ENCODE peak calls at places on chromosomes 11 and 22, in eight cellular contexts. M, S, W, Y, V, X, R and C are unnamed samples.

GRCh38 chr11:2663915-2664314 is 35.9 kb downstream of the KCNQ1OT1 start:
- DNase-seq in M (no peak), S (no peak), W (no peak), Y (no peak), V (no peak), X (no peak), R (no peak), C (no peak)

GRCh38 chr11:34243620-34244493 is 114.0 kb downstream of the ABTB2 start:
- DNase-seq in M (no peak), S (no peak), W (no peak), Y (peak; percentile 27), V (peak; percentile 62), X (no peak), R (peak; percentile 71), C (peak; percentile 81)

GRCh38 chr11:34458566-34458965 is 19.8 kb downstream of the CAT start:
- DNase-seq in M (no peak), S (no peak), W (no peak), Y (no peak), V (no peak), X (no peak), R (no peak), C (no peak)

GRCh38 chr22:40397436-40397835 is 27.0 kb downstream of the SGSM3 start:
- DNase-seq in M (no peak), S (no peak), W (no peak), Y (no peak), V (peak; percentile 58), X (no peak), R (no peak), C (no peak)

GRCh38 chr22:49564666-49565515 is 262.8 kb downstream of the BRD1 start:
- DNase-seq in M (no peak), S (peak; percentile 16), W (no peak), Y (no peak), V (no peak), X (no peak), R (no peak), C (no peak)

GRCh38 chr22:44172370-44173108 is 8.2 kb upstream of the PARVG start:
- DNase-seq in M (no peak), S (peak; percentile 76), W (no peak), Y (no peak), V (no peak), X (no peak), R (no peak), C (no peak)

GRCh38 chr11:94196363-94196762 is 67.7 kb downstream of the PANX1 start:
- DNase-seq in M (no peak), S (no peak), W (no peak), Y (peak; percentile 27), V (no peak), X (no peak), R (no peak), C (peak; percentile 78)

GRCh38 chr11:92865352-92865751 is 104.1 kb upstream of the MTNR1B start:
- DNase-seq in M (no peak), S (peak; percentile 48), W (no peak), Y (peak; percentile 38), V (peak; percentile 23), X (no peak), R (no peak), C (peak; percentile 29)

GRCh38 chr22:20514658-20515406 is 7.4 kb downstream of the MED15 start:
- DNase-seq in M (no peak), S (no peak), W (peak; percentile 77), Y (peak; percentile 87), V (peak; percentile 81), X (no peak), R (no peak), C (peak; percentile 79)

GRCh38 chr11:17543041-17543440 is 1.2 kb downstream of the USH1C start:
- DNase-seq in M (no peak), S (no peak), W (no peak), Y (no peak), V (no peak), X (no peak), R (no peak), C (no peak)

GRCh38 chr22:18973264-18974031 is 37.4 kb upstream of the PRODH start:
- DNase-seq in M (no peak), S (no peak), W (no peak), Y (no peak), V (no peak), X (no peak), R (no peak), C (no peak)

GRCh38 chr11:102497061-102497460 is 33.5 kb downstream of the MMP7 start:
- DNase-seq in M (no peak), S (no peak), W (no peak), Y (peak; percentile 36), V (peak; percentile 63), X (no peak), R (no peak), C (no peak)

GRCh38 chr11:17846852-17847453 is 112.4 kb downstream of the KCNC1 start:
- DNase-seq in M (no peak), S (no peak), W (no peak), Y (peak; percentile 65), V (peak; percentile 37), X (no peak), R (no peak), C (no peak)

GRCh38 chr11:57191308-57191707 is 9.6 kb downstream of the LRRC55 start:
- DNase-seq in M (no peak), S (no peak), W (no peak), Y (no peak), V (no peak), X (no peak), R (no peak), C (no peak)

GRCh38 chr22:50282361-50283144 is 12.4 kb upstream of the MAPK11 start:
- DNase-seq in M (no peak), S (no peak), W (no peak), Y (peak; percentile 48), V (peak; percentile 58), X (no peak), R (peak; percentile 77), C (peak; percentile 64)

GRCh38 chr11:115919341-115920086 is 415.3 kb upstream of the CADM1 start:
- DNase-seq in M (no peak), S (no peak), W (no peak), Y (peak; percentile 72), V (peak; percentile 6), X (no peak), R (no peak), C (peak; percentile 17)

GRCh38 chr11:32562839-32563599 is 20.6 kb upstream of the EIF3M start:
- DNase-seq in M (no peak), S (no peak), W (no peak), Y (peak; percentile 46), V (peak; percentile 56), X (no peak), R (no peak), C (no peak)

GRCh38 chr11:124717421-124717785 is 22.3 kb upstream of the NRGN start:
- DNase-seq in M (no peak), S (no peak), W (no peak), Y (no peak), V (peak; percentile 55), X (no peak), R (no peak), C (peak; percentile 5)

GRCh38 chr11:124716596-124716995 is 23.1 kb upstream of the NRGN start:
- DNase-seq in M (no peak), S (no peak), W (no peak), Y (no peak), V (peak; percentile 6), X (no peak), R (no peak), C (no peak)

GRCh38 chr11:124719534-124719933 is 20.2 kb upstream of the NRGN start:
- DNase-seq in M (no peak), S (no peak), W (no peak), Y (no peak), V (no peak), X (no peak), R (no peak), C (no peak)

GRCh38 chr11:124718801-124719200 is 20.9 kb upstream of the NRGN start:
- DNase-seq in M (no peak), S (no peak), W (no peak), Y (no peak), V (no peak), X (no peak), R (no peak), C (no peak)

GRCh38 chr11:124717786-124718634 is 21.7 kb upstream of the NRGN start:
- DNase-seq in M (peak; percentile 30), S (no peak), W (no peak), Y (peak; percentile 28), V (peak; percentile 47), X (peak; percentile 31), R (no peak), C (peak; percentile 45)
- H3K4me3 ChIP-seq in M (no peak overlapping the region), S (peak overlapping the region; percentile 62), W (peak overlapping the region; percentile 46), Y (peak overlapping the region; percentile 50), V (peak overlapping the region; percentile 30), X (peak overlapping the region; percentile 41), R (peak overlapping the region; percentile 5), C (peak overlapping the region; percentile 19)

GRCh38 chr22:35913925-35914324 is 114.7 kb downstream of the RBFOX2 start:
- DNase-seq in M (no peak), S (no peak), W (no peak), Y (no peak), V (no peak), X (no peak), R (no peak), C (no peak)

GRCh38 chr22:35914357-35914664 is 114.3 kb downstream of the RBFOX2 start:
- DNase-seq in M (no peak), S (no peak), W (no peak), Y (no peak), V (no peak), X (no peak), R (no peak), C (no peak)

GRCh38 chr22:35915477-35916013 is 113.1 kb downstream of the RBFOX2 start:
- DNase-seq in M (no peak), S (no peak), W (no peak), Y (peak; percentile 20), V (no peak), X (no peak), R (no peak), C (no peak)

GRCh38 chr22:35912668-35913067 is 116.0 kb downstream of the RBFOX2 start:
- DNase-seq in M (no peak), S (no peak), W (no peak), Y (no peak), V (no peak), X (no peak), R (no peak), C (no peak)

GRCh38 chr22:35914665-35915476 is 113.8 kb downstream of the RBFOX2 start:
- DNase-seq in M (no peak), S (peak; percentile 73), W (no peak), Y (peak; percentile 92), V (peak; percentile 91), X (no peak), R (peak; percentile 80), C (peak; percentile 74)
- H3K4me3 ChIP-seq in M (no peak overlapping the region), S (peak overlapping the region; percentile 59), W (peak overlapping the region; percentile 58), Y (peak overlapping the region; percentile 33), V (peak overlapping the region; percentile 41), X (no peak overlapping the region), R (peak overlapping the region; percentile 25), C (peak overlapping the region; percentile 31)

DNA sequence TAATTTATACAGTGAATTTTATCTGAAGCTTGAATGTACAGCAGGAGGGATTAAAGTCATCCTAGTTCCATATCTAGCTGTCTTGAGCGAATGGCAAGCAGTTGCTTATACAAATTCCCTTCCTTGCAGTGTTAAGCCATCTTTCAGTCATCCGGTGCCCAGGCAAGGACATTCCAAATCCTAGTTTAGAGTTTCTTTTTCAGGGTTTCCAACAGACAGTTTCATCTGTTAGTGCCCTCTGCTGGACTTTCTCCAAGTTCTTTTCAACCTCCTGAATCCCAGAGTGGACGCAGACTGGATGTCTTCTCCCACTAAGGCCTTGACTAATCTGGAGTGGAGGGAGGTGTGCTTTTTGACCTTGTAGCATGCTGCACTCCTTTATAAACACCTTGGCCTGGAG is 45.4 kb downstream of the GRAMD1B start:
- DNase-seq in M (no peak), S (no peak), W (no peak), Y (peak; percentile 7), V (peak; percentile 65), X (no peak), R (no peak), C (no peak)
- H3K4me3 ChIP-seq in M (no peak overlapping the region), S (no peak overlapping the region), W (no peak overlapping the region), Y (no peak overlapping the region), V (no peak overlapping the region), X (no peak overlapping the region), R (no peak overlapping the region), C (no peak overlapping the region)

GRCh38 chr11:78961938-78962701 is 387.5 kb upstream of the NARS2 start:
- DNase-seq in M (no peak), S (no peak), W (no peak), Y (peak; percentile 69), V (peak; percentile 67), X (no peak), R (no peak), C (no peak)
- H3K4me3 ChIP-seq in M (no peak overlapping the region), S (peak overlapping the region; percentile 24), W (no peak overlapping the region), Y (peak overlapping the region; percentile 31), V (peak overlapping the region; percentile 43), X (no peak overlapping the region), R (no peak overlapping the region), C (no peak overlapping the region)